ENCODE peak calls at places on chromosomes 6 and 20, in four cellular contexts. One of them, this sample, is unnamed.

GRCh38 chr6:33014841-33015634 is 5.6 kb upstream of the HLA-DOA start:
- DNase-seq in AG08396: peak; percentile 73
- DNase-seq in HT-29: peak; percentile 87
- DNase-seq in memory B cell: peak; percentile 62
- DNase-seq in this sample: peak; percentile 80

GRCh38 chr6:21769973-21770372 is 176.4 kb downstream of the SOX4 start:
- DNase-seq in memory B cell: no peak
- DNase-seq in HT-29: no peak
- DNase-seq in AG08396: no peak
- DNase-seq in this sample: no peak

GRCh38 chr6:93416575-93417420 is 2.6 kb downstream of the EPHA7 start:
- DNase-seq in AG08396: peak; percentile 7
- DNase-seq in memory B cell: no peak
- DNase-seq in HT-29: no peak
- DNase-seq in this sample: no peak

GRCh38 chr6:35164868-35165267 is 23.7 kb upstream of the TCP11 start:
- DNase-seq in AG08396: no peak
- DNase-seq in HT-29: no peak
- DNase-seq in memory B cell: no peak
- DNase-seq in this sample: no peak

GRCh38 chr6:2081155-2082138 is 164.0 kb downstream of the GMDS start:
- DNase-seq in AG08396: no peak
- DNase-seq in HT-29: no peak
- DNase-seq in memory B cell: no peak
- DNase-seq in this sample: no peak

GRCh38 chr20:38764563-38765355 is 16.5 kb downstream of the ACTR5 start:
- DNase-seq in HT-29: peak; percentile 84
- DNase-seq in memory B cell: no peak
- DNase-seq in AG08396: peak; percentile 85
- DNase-seq in this sample: peak; percentile 50

GRCh38 chr20:24960861-24961260 is 11.8 kb downstream of the CST7 start:
- DNase-seq in AG08396: no peak
- DNase-seq in HT-29: no peak
- DNase-seq in memory B cell: no peak
- DNase-seq in this sample: no peak

GRCh38 chr6:104952911-104953409 is 3.9 kb upstream of the LIN28B start:
- DNase-seq in HT-29: no peak
- DNase-seq in AG08396: no peak
- DNase-seq in memory B cell: no peak
- DNase-seq in this sample: no peak

GRCh38 chr6:99514089-99514488 is 1.1 kb downstream of the USP45 start:
- DNase-seq in memory B cell: no peak
- DNase-seq in HT-29: no peak
- DNase-seq in AG08396: no peak
- DNase-seq in this sample: no peak